ENCODE peak calls at places on chromosomes 16 and 17, in five cellular contexts. C is breast epithelium, G is upper lobe of left lung, K is transverse colon, F is GM12878. M is an unnamed sample.

GRCh38 chr17:61635913-61636432 is 45.0 kb upstream of the NACA2 start:
- DNase-seq in F (peak), G (no peak), C (no peak), K (peak), M (no peak)

GRCh38 chr16:8859913-8860881 is 8.6 kb downstream of the CARHSP1 start:
- DNase-seq in G (no peak), F (no peak), C (peak), K (peak), M (peak)

GRCh38 chr17:49646391-49647255 is 31.3 kb downstream of the SPOP start:
- DNase-seq in K (peak), G (no peak), F (peak), C (no peak), M (peak)

GRCh38 chr17:2042355-2042929 is 620 bp downstream of the OVCA2 start:
- DNase-seq in G (no peak), C (no peak), K (no peak), F (no peak), M (no peak)

GRCh38 chr17:11244781-11245180 is 3.8 kb downstream of the SHISA6 start:
- DNase-seq in C (no peak), F (no peak), G (no peak), K (no peak), M (no peak)

GRCh38 chr17:60631119-60631518 is 31.1 kb downstream of the PPM1D start:
- DNase-seq in C (no peak), G (no peak), F (no peak), K (no peak), M (no peak)

GRCh38 chr17:53640808-53641207 is 181.9 kb upstream of the KIF2B start:
- DNase-seq in F (no peak), C (no peak), G (no peak), K (no peak), M (no peak)

GRCh38 chr17:77597421-77598240 is 360.9 kb upstream of the TNRC6C start:
- DNase-seq in C (no peak), G (peak), F (no peak), K (no peak), M (peak)

GRCh38 chr17:39754161-39754957 is 16.6 kb downstream of the GRB7 start:
- DNase-seq in C (peak), F (peak), K (peak), G (peak), M (peak)

GRCh38 chr17:68101992-68102758 is 66.6 kb downstream of the KPNA2 start:
- DNase-seq in F (no peak), G (peak), K (peak), C (peak), M (no peak)

GRCh38 chr17:45639297-45639849 is 144.7 kb upstream of the CRHR1 start:
- DNase-seq in G (no peak), F (no peak), C (no peak), K (no peak), M (no peak)

GRCh38 chr17:32518856-32519768 is 32.3 kb downstream of the CDK5R1 start:
- DNase-seq in F (no peak), K (peak), G (peak), C (no peak), M (peak)

GRCh38 chr17:40351185-40352043 is 13.1 kb downstream of the GJD3 start:
- DNase-seq in C (no peak), K (no peak), F (no peak), G (no peak), M (no peak)

GRCh38 chr16:64153718-64154117 is 968.1 kb downstream of the CDH11 start:
- DNase-seq in K (no peak), F (no peak), C (no peak), G (no peak), M (no peak)

GRCh38 chr16:50845296-50845695 is 103.4 kb downstream of the CYLD start:
- DNase-seq in F (no peak), G (no peak), C (no peak), K (no peak), M (no peak)

GRCh38 chr16:90020260-90020837 is 1.1 kb upstream of the DBNDD1 start:
- DNase-seq in G (no peak), C (no peak), K (no peak), F (no peak), M (no peak)

GRCh38 chr16:68685685-68686478 is 40.8 kb downstream of the CDH3 start:
- DNase-seq in C (no peak), K (no peak), F (no peak), G (no peak), M (no peak)

GRCh38 chr17:74085434-74085833 is 118.0 kb upstream of the RPL38 start:
- DNase-seq in C (no peak), K (no peak), F (no peak), G (no peak), M (no peak)

GRCh38 chr17:75861927-75862317 is 6.8 kb upstream of the WBP2 start:
- DNase-seq in K (no peak), F (no peak), G (no peak), C (no peak), M (peak)

GRCh38 chr17:30112794-30113193 is 3.8 kb upstream of the NSRP1 start:
- DNase-seq in G (no peak), C (no peak), F (no peak), K (no peak), M (no peak)

GRCh38 chr17:34709108-34709779 is 129.9 kb downstream of the TMEM132E start:
- DNase-seq in F (no peak), G (no peak), C (no peak), K (no peak), M (no peak)

GRCh38 chr17:54662978-54663876 is 237.4 kb upstream of the TOM1L1 start:
- DNase-seq in K (no peak), C (no peak), F (no peak), G (peak), M (no peak)

GRCh38 chr17:29041091-29041490 is 1.9 kb upstream of the PIPOX start:
- DNase-seq in C (no peak), G (no peak), F (no peak), K (no peak), M (no peak)

DNA sequence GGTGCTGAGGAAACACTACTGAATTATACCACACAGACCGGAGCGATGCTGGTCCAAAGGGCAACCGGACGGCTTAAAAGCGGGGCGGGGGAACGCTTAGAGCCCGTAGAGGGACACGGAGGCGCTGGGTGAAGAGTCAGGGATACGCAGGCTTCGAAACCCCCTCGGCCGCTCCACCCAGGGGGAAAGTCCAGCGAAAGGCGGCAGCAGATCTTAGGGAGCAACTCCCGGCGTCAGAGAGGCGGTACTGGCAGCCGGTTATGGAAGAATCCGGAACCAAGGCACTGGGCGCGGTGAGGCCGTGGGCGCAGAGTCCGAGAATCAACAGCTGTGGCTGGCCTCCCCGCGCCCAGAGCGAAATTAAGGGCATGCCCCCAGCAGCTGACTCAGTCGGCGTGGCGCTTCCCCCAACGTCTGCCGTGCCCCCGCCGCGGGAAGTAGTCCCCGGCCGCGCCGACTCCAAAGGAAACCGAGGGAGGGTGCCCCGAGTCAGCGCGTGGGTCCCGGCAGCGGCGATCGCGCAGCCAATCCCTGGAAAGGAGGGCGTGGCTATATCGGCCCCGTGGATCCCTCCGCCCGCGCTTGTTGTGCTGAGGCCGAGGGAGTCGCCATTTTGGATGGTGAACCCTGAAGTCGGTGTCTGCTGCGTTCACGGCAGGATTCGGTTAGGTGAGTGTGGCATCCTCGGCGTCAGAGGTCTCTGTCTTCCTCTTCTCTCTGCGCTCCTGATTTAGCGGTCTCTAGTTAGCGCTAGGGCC is at the start of gene IST1:
- DNase-seq in F (peak), C (peak), K (peak), G (peak), M (peak)
- TF ChIP-seq POLR2AphosphoS5 in F (peak), C (peak), K (peak), G (peak), M (peak)

GRCh38 chr16:84186685-84187437 is at the start of gene TAF1C:
- DNase-seq in C (peak), G (peak), K (peak), F (peak), M (peak)
- TF ChIP-seq POLR2A in C (no peak), G (no peak), K (peak), F (peak), M (no peak)

GRCh38 chr16:66845791-66846221 is 1.6 kb downstream of the CA7 start:
- DNase-seq in G (no peak), F (no peak), C (no peak), K (no peak), M (no peak)
- TF ChIP-seq POLR2AphosphoS5 in G (no peak), F (no peak), C (no peak), K (no peak), M (no peak)

GRCh38 chr17:50758989-50759544 is 8.3 kb downstream of the ANKRD40CL start:
- DNase-seq in G (no peak), K (no peak), C (no peak), F (no peak), M (no peak)

GRCh38 chr17:50765454-50766221 is 1.7 kb downstream of the ANKRD40CL start:
- DNase-seq in C (no peak), K (peak), G (no peak), F (peak), M (no peak)

GRCh38 chr17:50763716-50764450 is 3.4 kb downstream of the ANKRD40CL start:
- DNase-seq in K (peak), G (no peak), C (no peak), F (no peak), M (no peak)

GRCh38 chr17:50764860-50765259 is 2.5 kb downstream of the ANKRD40CL start:
- DNase-seq in G (no peak), K (no peak), F (no peak), C (no peak), M (no peak)

DNA sequence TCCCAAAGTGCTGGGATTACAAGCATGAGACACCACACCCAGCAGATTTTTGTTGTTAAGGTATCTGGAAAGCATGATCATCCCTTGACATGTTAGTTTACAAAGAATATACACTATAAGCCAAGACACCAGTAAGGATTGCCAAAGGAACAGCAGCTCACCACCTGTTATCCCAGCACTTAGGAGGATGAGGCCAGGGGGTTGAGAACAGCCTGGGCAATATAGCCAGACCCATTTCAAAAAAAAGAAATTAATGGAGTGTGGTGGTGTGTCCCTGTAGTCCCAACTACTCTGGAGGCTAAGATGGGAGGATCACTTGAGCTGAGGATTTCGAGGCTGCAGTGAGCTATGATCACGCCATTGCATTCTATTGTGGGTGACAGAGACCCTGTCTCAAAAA is 5.1 kb downstream of the ANKRD40CL start:
- DNase-seq in G (no peak), K (no peak), C (no peak), F (no peak), M (no peak)
- TF ChIP-seq POLR2A in G (no peak), K (no peak), C (no peak), F (no peak), M (no peak)

GRCh38 chr16:66750279-66751134 is 902 bp downstream of the DYNC1LI2 start:
- DNase-seq in C (no peak), K (no peak), F (no peak), G (no peak), M (no peak)
- TF ChIP-seq POLR2AphosphoS5 in C (no peak), K (no peak), F (no peak), G (no peak), M (no peak)

GRCh38 chr16:25031132-25031440 is 15.9 kb upstream of the ARHGAP17 start:
- DNase-seq in G (no peak), K (no peak), F (no peak), C (no peak), M (no peak)

GRCh38 chr16:25031441-25032307 is 16.5 kb upstream of the ARHGAP17 start:
- DNase-seq in K (peak), G (peak), C (peak), F (peak), M (peak)

GRCh38 chr16:25027781-25028180 is 12.6 kb upstream of the ARHGAP17 start:
- DNase-seq in K (no peak), F (no peak), C (no peak), G (no peak), M (no peak)

GRCh38 chr16:25033852-25034251 is 18.7 kb upstream of the ARHGAP17 start:
- DNase-seq in F (no peak), G (no peak), K (no peak), C (no peak), M (peak)

GRCh38 chr16:25030420-25031131 is 15.4 kb upstream of the ARHGAP17 start:
- DNase-seq in C (no peak), G (no peak), K (no peak), F (no peak), M (no peak)
- TF ChIP-seq POLR2A in C (no peak), G (no peak), K (no peak), F (no peak), M (no peak)

GRCh38 chr17:17913695-17914332 is 58.4 kb downstream of the TOM1L2 start:
- DNase-seq in C (peak), K (peak), F (no peak), G (no peak), M (peak)
- TF ChIP-seq POLR2AphosphoS5 in C (no peak), K (peak), F (no peak), G (no peak), M (peak)

GRCh38 chr17:78862073-78863023 is 21.7 kb upstream of the USP36 start:
- DNase-seq in C (peak), K (peak), F (no peak), G (no peak), M (peak)
- TF ChIP-seq POLR2A in C (no peak), K (no peak), F (no peak), G (no peak), M (no peak)